ENCODE peak calls at places on chromosomes 4 and X, in six cellular contexts. D is HepG2, P is SK-N-SH, E is GM12891, L is K562, U is GM12878. A is an unnamed sample.

GRCh38 chrX:45449982-45450381 is 249.3 kb upstream of the DIPK2B start:
- DNase-seq in D (no peak), P (no peak), E (no peak), L (no peak), U (no peak), A (no peak)

GRCh38 chr4:2416564-2417195 is 1.8 kb downstream of the ZFYVE28 start:
- DNase-seq in D (no peak), P (peak), E (no peak), L (peak), U (no peak), A (no peak)

GRCh38 chrX:57137481-57137880 is 284 bp upstream of the SPIN2A start:
- DNase-seq in D (no peak), P (no peak), E (no peak), L (no peak), U (no peak), A (no peak)

GRCh38 chr4:141132689-141133145 is 552 bp downstream of the RNF150 start:
- DNase-seq in D (no peak), P (peak), E (peak), L (no peak), U (no peak), A (peak)

GRCh38 chr4:11543710-11544109 is 115.0 kb upstream of the HS3ST1 start:
- DNase-seq in D (no peak), P (no peak), E (no peak), L (no peak), U (no peak), A (no peak)

GRCh38 chrX:1537031-1537715 is at the start of gene P2RY8:
- DNase-seq in D (peak), P (no peak), E (no peak), L (no peak), U (peak), A (peak)

GRCh38 chrX:2262679-2263055 is 238.1 kb downstream of the DHRSX start:
- DNase-seq in D (no peak), P (no peak), E (no peak), L (no peak), U (no peak), A (no peak)

GRCh38 chr4:53196195-53196641 is 169.6 kb downstream of the SCFD2 start:
- DNase-seq in D (no peak), P (peak), E (no peak), L (no peak), U (no peak), A (no peak)

GRCh38 chr4:153117554-153117953 is 86.7 kb upstream of the TRIM2 start:
- DNase-seq in D (no peak), P (no peak), E (no peak), L (no peak), U (no peak), A (no peak)

GRCh38 chrX:22247169-22247568 is 25.5 kb upstream of the CBLL2 start:
- DNase-seq in D (no peak), P (no peak), E (no peak), L (no peak), U (no peak), A (no peak)

GRCh38 chr4:52054254-52054653 is 3.1 kb downstream of the SPATA18 start:
- DNase-seq in D (no peak), P (no peak), E (no peak), L (no peak), U (no peak), A (no peak)

GRCh38 chr4:153209410-153209809 is 5.2 kb downstream of the TRIM2 start:
- DNase-seq in D (peak), P (no peak), E (no peak), L (no peak), U (no peak), A (no peak)

GRCh38 chr4:2866891-2867290 is 23.2 kb downstream of the ADD1 start:
- DNase-seq in D (no peak), P (no peak), E (no peak), L (no peak), U (no peak), A (no peak)

GRCh38 chrX:151725338-151725614 is 9.3 kb upstream of the CNGA2 start:
- DNase-seq in D (no peak), P (no peak), E (no peak), L (no peak), U (no peak), A (no peak)

GRCh38 chrX:46929439-46930018 is 17.3 kb downstream of the JADE3 start:
- DNase-seq in D (no peak), P (no peak), E (no peak), L (no peak), U (no peak), A (no peak)

GRCh38 chrX:15447985-15448639 is 45.0 kb downstream of the PIR start:
- DNase-seq in D (no peak), P (no peak), E (no peak), L (no peak), U (no peak), A (no peak)

GRCh38 chr4:171880136-171880535 is 66.9 kb downstream of the GALNTL6 start:
- DNase-seq in D (no peak), P (no peak), E (no peak), L (no peak), U (no peak), A (no peak)

GRCh38 chr4:100848865-100849264 is 331.0 kb upstream of the EMCN start:
- DNase-seq in D (no peak), P (no peak), E (no peak), L (no peak), U (no peak), A (no peak)

GRCh38 chr4:80465238-80465637 is 129.7 kb downstream of the CFAP299 start:
- DNase-seq in D (no peak), P (no peak), E (no peak), L (no peak), U (no peak), A (no peak)

GRCh38 chr4:144787365-144788263 is 141.7 kb downstream of the HHIP start:
- DNase-seq in D (peak), P (peak), E (no peak), L (peak), U (no peak), A (peak)

GRCh38 chr4:4659871-4660651 is 118.2 kb upstream of the STX18 start:
- DNase-seq in D (no peak), P (no peak), E (no peak), L (peak), U (no peak), A (no peak)

GRCh38 chrX:55340896-55341433 is 76.2 kb upstream of the PAGE3 start:
- DNase-seq in D (no peak), P (no peak), E (no peak), L (no peak), U (no peak), A (no peak)

GRCh38 chr4:8779371-8779988 is 92.2 kb downstream of the HMX1 start:
- DNase-seq in D (no peak), P (peak), E (no peak), L (no peak), U (no peak), A (no peak)

GRCh38 chrX:8738588-8739189 is 6.8 kb upstream of the ANOS1 start:
- DNase-seq in D (peak), P (peak), E (no peak), L (peak), U (no peak), A (no peak)

GRCh38 chrX:112820364-112821308 is 20.0 kb downstream of the AMOT start:
- DNase-seq in D (no peak), P (no peak), E (no peak), L (no peak), U (no peak), A (no peak)
- TF ChIP-seq TAF1 in D (no peak), P (no peak), E (no peak), L (no peak), U (no peak), A (no peak)

GRCh38 chrX:102745513-102746133 is 25.1 kb downstream of the GPRASP3 start:
- DNase-seq in D (no peak), P (peak), E (no peak), L (no peak), U (no peak), A (no peak)
- TF ChIP-seq POLR2AphosphoS5 in D (no peak), P (no peak), E (no peak), L (no peak), U (no peak), A (no peak)

DNA sequence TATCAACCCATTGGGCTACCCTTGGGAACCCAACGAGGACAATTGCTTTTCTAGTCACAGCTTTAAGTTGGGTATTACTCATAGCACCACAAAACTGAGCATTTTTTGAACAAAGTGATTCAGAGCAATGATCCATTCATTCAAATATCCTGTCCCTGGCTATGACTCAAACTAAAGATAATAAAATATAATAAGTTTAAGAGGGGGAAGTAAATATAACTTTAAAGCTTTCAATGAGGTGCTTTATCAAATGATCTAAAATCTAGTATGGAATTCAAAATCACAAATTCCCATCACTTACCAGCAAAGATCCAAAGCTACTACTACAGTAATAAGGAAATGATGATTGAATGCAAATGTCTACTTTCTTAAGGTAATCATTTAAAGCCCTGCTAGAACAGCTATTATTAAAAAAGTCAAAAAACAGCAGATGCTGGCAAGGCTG is 39.8 kb upstream of the S100G start:
- DNase-seq in D (no peak), P (no peak), E (no peak), L (no peak), U (no peak), A (no peak)
- TF ChIP-seq TAF1 in D (no peak), P (no peak), E (no peak), L (no peak), U (no peak), A (no peak)

DNA sequence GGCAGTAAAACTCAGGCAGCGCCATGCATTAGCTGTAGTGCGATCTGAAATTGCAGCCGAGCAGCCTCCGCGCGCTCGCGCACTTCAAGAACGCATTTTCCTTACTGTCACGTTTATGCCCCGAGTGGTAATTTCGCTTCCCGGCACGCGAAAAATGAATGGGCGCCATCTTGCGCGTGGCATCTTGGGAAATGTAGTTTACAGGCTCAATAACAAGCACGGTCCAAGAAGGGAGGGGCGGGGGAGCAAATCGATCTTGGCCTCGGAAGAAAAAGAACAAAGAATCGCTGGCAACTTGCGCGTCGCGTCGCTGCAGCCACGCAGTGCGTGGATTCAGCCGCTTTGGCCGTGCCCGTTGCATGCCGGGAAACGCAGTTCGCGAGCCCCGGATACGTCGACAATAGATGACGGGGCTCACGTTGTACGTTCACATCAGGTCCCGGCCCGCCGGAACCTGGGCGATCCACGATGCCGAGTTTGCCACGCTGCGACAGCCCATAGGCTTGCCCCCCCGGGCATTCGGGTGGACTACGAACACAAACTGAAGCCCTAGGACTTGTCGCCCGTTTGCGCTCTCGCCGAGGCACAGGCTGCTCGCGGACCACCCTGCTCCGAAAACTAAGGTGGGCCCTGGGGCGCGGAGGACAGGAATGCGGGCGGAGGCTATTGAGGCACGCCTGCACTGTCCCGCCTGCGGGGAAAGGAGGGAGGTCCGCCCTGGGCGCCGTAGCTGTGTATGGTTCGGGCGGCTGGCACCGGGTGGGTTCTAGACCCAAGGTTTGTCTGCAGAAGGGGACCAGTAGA is at the start of gene FTSJ1:
- DNase-seq in D (peak), P (peak), E (peak), L (peak), U (peak), A (peak)
- TF ChIP-seq POLR2AphosphoS5 in D (peak), P (no peak), E (peak), L (no peak), U (peak), A (peak)

GRCh38 chrX:150450519-150451177 is 87.5 kb downstream of the MAMLD1 start:
- DNase-seq in D (no peak), P (no peak), E (no peak), L (no peak), U (no peak), A (no peak)
- TF ChIP-seq TAF1 in D (no peak), P (no peak), E (no peak), L (no peak), U (no peak), A (no peak)

GRCh38 chr4:184151988-184152485 is 65.6 kb downstream of the ENPP6 start:
- DNase-seq in D (no peak), P (no peak), E (no peak), L (no peak), U (no peak), A (no peak)

GRCh38 chr4:184156169-184156568 is 61.5 kb downstream of the ENPP6 start:
- DNase-seq in D (no peak), P (no peak), E (no peak), L (no peak), U (no peak), A (no peak)

GRCh38 chr4:184150102-184150839 is 67.4 kb downstream of the ENPP6 start:
- DNase-seq in D (peak), P (no peak), E (no peak), L (no peak), U (no peak), A (no peak)

GRCh38 chr4:184157322-184157721 is 60.4 kb downstream of the ENPP6 start:
- DNase-seq in D (no peak), P (no peak), E (no peak), L (no peak), U (no peak), A (no peak)

DNA sequence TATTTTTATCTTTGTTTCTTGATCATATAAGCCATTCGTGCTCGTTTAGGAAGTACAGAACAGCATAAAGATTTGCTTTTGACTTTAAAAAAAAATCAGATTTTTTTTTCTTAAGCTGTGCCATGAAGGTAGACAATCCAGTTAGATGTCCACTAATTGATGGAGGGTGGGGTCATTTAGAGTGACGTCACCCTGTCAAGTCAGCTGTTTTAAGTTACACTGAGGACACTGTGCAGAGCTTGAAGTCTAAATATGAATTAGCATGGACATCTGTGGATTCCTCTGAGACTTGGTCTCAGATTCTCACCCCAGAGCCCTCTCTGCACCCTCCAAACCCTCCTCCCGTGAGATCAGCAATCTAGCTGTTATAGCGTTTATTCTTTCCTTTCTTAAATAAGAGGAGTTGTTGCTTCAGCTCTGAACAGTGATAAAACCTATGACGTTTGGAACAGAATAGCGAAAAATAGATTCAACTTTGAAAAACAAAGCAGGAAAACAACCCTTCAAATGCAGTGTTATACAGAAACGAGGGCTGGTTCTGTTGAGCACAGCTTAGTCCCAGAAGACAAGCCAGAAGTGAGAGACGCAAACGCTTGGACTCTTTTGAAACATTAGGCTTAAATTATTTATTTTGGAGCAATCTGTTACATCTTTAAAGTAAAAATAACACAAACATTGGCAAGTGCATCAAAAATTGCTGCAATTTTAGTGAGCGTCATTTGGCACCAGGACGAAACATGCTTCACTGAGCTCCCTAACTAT is 63.7 kb downstream of the ENPP6 start:
- DNase-seq in D (no peak), P (no peak), E (no peak), L (no peak), U (no peak), A (no peak)
- TF ChIP-seq POLR2AphosphoS5 in D (no peak), P (no peak), E (no peak), L (no peak), U (no peak), A (no peak)

GRCh38 chrX:65689377-65689776 is 21.9 kb downstream of the MSN start:
- DNase-seq in D (no peak), P (no peak), E (no peak), L (no peak), U (no peak), A (no peak)

GRCh38 chrX:65690057-65690855 is 22.8 kb downstream of the MSN start:
- DNase-seq in D (no peak), P (no peak), E (no peak), L (no peak), U (no peak), A (no peak)

GRCh38 chrX:65687367-65687766 is 19.9 kb downstream of the MSN start:
- DNase-seq in D (no peak), P (no peak), E (no peak), L (no peak), U (no peak), A (no peak)

GRCh38 chrX:65686246-65686645 is 18.8 kb downstream of the MSN start:
- DNase-seq in D (no peak), P (no peak), E (no peak), L (no peak), U (no peak), A (no peak)

DNA sequence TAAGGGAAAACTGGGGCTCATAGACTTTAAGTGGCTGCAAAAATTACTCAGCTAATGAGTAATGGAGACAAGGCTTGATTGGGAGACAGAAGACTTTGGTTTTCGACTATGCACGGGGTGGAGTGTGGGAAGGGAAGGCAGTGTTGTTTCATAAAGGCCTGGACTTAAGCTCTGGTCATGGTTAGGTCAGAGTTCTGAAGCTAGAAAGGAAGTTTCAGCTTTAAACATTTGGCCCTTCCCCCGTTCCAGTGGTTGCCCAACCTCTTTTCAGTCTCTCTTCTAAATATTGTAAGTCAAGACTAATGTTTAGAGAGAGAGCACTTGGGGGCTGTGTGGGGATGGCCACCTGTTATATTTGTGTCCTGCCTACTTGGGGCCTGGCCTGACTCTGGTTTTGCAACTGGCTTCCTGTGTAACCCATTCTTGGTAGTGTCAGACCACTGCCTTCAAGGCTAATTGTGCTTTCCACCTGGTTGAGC is 21.0 kb downstream of the MSN start:
- DNase-seq in D (no peak), P (no peak), E (peak), L (no peak), U (peak), A (peak)
- TF ChIP-seq TAF1 in D (no peak), P (no peak), E (no peak), L (no peak), U (no peak), A (no peak)

GRCh38 chr4:109614015-109614414 is 54.0 kb downstream of the MCUB start:
- DNase-seq in D (peak), P (no peak), E (no peak), L (no peak), U (no peak), A (no peak)
- TF ChIP-seq POLR2AphosphoS5 in D (no peak), P (no peak), E (no peak), L (no peak), U (no peak), A (no peak)

GRCh38 chrX:96474357-96475125 is 210.1 kb upstream of the DIAPH2 start:
- DNase-seq in D (no peak), P (no peak), E (no peak), L (no peak), U (no peak), A (no peak)

GRCh38 chrX:96481831-96482230 is 202.8 kb upstream of the DIAPH2 start:
- DNase-seq in D (no peak), P (no peak), E (no peak), L (no peak), U (no peak), A (no peak)

GRCh38 chrX:96483642-96484160 is 200.9 kb upstream of the DIAPH2 start:
- DNase-seq in D (no peak), P (no peak), E (no peak), L (no peak), U (no peak), A (no peak)

DNA sequence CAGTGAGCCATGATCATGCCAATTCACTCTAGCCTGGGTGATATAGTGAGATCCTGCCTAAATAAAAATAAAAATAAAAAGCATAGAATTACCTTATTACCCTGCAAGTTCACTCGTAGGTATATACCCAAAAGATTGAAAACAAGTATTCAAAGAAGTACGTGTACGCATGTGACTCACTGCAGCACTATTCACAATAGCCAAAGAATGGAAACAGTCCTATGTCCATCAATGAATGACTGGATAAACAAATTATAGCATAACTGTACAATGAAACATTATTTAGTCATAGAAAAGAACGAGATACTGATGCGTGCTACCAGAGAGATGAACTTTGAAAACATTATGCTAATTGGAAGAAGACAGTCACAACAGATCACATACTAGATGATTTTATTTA is 204.6 kb upstream of the DIAPH2 start:
- DNase-seq in D (no peak), P (no peak), E (no peak), L (no peak), U (no peak), A (no peak)
- TF ChIP-seq TAF1 in D (no peak), P (no peak), E (no peak), L (no peak), U (no peak), A (no peak)

GRCh38 chrX:42094208-42094607 is 170.9 kb upstream of the CASK start:
- DNase-seq in D (no peak), P (no peak), E (no peak), L (no peak), U (no peak), A (no peak)

GRCh38 chrX:42098897-42099296 is 175.5 kb upstream of the CASK start:
- DNase-seq in D (no peak), P (peak), E (no peak), L (no peak), U (no peak), A (no peak)

GRCh38 chrX:42097491-42097890 is 174.1 kb upstream of the CASK start:
- DNase-seq in D (no peak), P (no peak), E (no peak), L (no peak), U (no peak), A (no peak)

GRCh38 chrX:42093756-42094155 is 170.4 kb upstream of the CASK start:
- DNase-seq in D (no peak), P (no peak), E (no peak), L (no peak), U (peak), A (no peak)

GRCh38 chrX:42096262-42096939 is 173.0 kb upstream of the CASK start:
- DNase-seq in D (peak), P (no peak), E (no peak), L (no peak), U (no peak), A (no peak)
- TF ChIP-seq POLR2AphosphoS5 in D (no peak), P (no peak), E (no peak), L (no peak), U (no peak), A (no peak)